ENCODE peak calls at places on chromosome 21, in four cellular contexts. K is transverse colon, G is OCI-LY7, J is body of pancreas. L is an unnamed sample.

GRCh38 chr21:23524685-23525084 is 2082.6 kb downstream of the MRPL39 start:
- DNase-seq in K (no peak), J (no peak), G (no peak), L (no peak)

GRCh38 chr21:46356494-46357334 is 32.8 kb downstream of the PCNT start:
- DNase-seq in J (no peak), G (peak), K (no peak), L (no peak)

GRCh38 chr21:19731251-19731650 is 1267.0 kb upstream of the NCAM2 start:
- DNase-seq in K (no peak), J (peak), G (no peak), L (no peak)

GRCh38 chr21:19547951-19548635 is 1144.5 kb upstream of the TMPRSS15 start:
- DNase-seq in J (no peak), G (no peak), K (no peak), L (no peak)

GRCh38 chr21:24969068-24969467 is 638.2 kb downstream of the MRPL39 start:
- DNase-seq in J (no peak), G (no peak), K (no peak), L (no peak)

GRCh38 chr21:35573472-35574389 is 486.6 kb downstream of the SETD4 start:
- DNase-seq in K (no peak), J (no peak), G (no peak), L (no peak)

GRCh38 chr21:29860346-29860745 is 79.5 kb downstream of the GRIK1 start:
- DNase-seq in J (no peak), K (no peak), G (no peak), L (no peak)

GRCh38 chr21:43864806-43865470 is at the start of gene AGPAT3:
- DNase-seq in G (peak), J (no peak), K (no peak), L (no peak)

GRCh38 chr21:20639026-20639425 is 359.2 kb upstream of the NCAM2 start:
- DNase-seq in G (no peak), K (no peak), J (no peak), L (peak)

GRCh38 chr21:34606051-34606450 is 8.9 kb downstream of the RCAN1 start:
- DNase-seq in G (no peak), K (no peak), J (no peak), L (no peak)

GRCh38 chr21:15004721-15005370 is 60.0 kb downstream of the NRIP1 start:
- DNase-seq in G (no peak), J (no peak), K (no peak), L (peak)

GRCh38 chr21:45479691-45480675 is 62.3 kb downstream of the SLC19A1 start:
- DNase-seq in J (no peak), G (no peak), K (no peak), L (no peak)

GRCh38 chr21:25039461-25040380 is 567.6 kb downstream of the MRPL39 start:
- DNase-seq in J (no peak), G (no peak), K (no peak), L (no peak)

GRCh38 chr21:19565587-19565986 is 1162.0 kb upstream of the TMPRSS15 start:
- DNase-seq in J (no peak), G (no peak), K (no peak), L (no peak)

GRCh38 chr21:21415741-21416140 is 417.5 kb downstream of the NCAM2 start:
- DNase-seq in J (no peak), K (no peak), G (no peak), L (no peak)

GRCh38 chr21:34688145-34688544 is 19.4 kb downstream of the CLIC6 start:
- DNase-seq in G (peak), K (no peak), J (no peak), L (peak)

GRCh38 chr21:16193758-16194606 is 464.2 kb downstream of the USP25 start:
- DNase-seq in K (peak), G (peak), J (peak), L (peak)

GRCh38 chr21:27505516-27505915 is 538.6 kb upstream of the ADAMTS5 start:
- DNase-seq in J (no peak), K (no peak), G (no peak), L (no peak)

GRCh38 chr21:46168238-46168637 is 12.9 kb upstream of the FTCD start:
- DNase-seq in G (no peak), J (no peak), K (no peak), L (no peak)

GRCh38 chr21:10521091-10521598 is at the start of gene TPTE:
- DNase-seq in J (no peak), K (no peak), G (no peak), L (no peak)

GRCh38 chr21:44890961-44891541 is 17.6 kb upstream of the PTTG1IP start:
- DNase-seq in J (no peak), G (no peak), K (no peak), L (no peak)

GRCh38 chr21:26909972-26910371 is 56.9 kb downstream of the ADAMTS5 start:
- DNase-seq in J (no peak), K (no peak), G (no peak), L (no peak)

DNA sequence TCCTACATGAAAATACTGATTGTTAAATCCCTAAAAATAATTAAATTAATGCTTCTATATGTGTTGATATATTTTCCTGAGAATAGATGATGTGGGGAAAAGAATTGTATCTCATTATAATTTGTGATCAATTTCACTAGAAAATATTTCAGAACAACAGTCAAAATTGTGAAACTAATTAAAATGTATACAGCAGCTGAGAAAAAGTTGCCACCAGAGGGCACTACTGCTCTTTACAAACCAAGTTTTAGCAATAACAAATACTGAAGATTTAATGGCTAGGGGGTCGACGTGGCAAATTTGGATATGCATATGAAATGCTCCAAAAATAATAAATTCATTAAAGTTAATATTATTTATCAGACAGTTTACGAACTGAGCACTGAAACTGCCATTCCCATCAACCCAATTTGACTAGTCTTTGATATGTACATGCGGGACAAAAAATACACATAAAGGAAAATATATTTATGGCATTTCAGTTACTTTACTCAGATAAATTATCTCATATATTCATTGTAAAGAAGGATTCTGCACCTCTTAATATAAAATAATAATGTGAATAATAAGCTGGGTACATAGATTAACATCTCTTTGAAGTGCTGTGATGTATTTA is 96.3 kb upstream of the TMPRSS15 start:
- DNase-seq in J (peak), K (peak), G (peak), L (peak)
- TF ChIP-seq CTCF in J (peak), K (peak), G (peak), L (peak)

GRCh38 chr21:38504056-38504455 is 5.8 kb upstream of the ERG start:
- DNase-seq in J (no peak), G (no peak), K (no peak), L (no peak)

GRCh38 chr21:38503588-38503987 is 5.3 kb upstream of the ERG start:
- DNase-seq in J (no peak), K (no peak), G (no peak), L (no peak)

GRCh38 chr21:38507374-38507942 is 9.2 kb upstream of the ERG start:
- DNase-seq in J (no peak), K (no peak), G (no peak), L (no peak)

GRCh38 chr21:38505654-38506523 is 7.6 kb upstream of the ERG start:
- DNase-seq in G (peak), K (no peak), J (peak), L (peak)

DNA sequence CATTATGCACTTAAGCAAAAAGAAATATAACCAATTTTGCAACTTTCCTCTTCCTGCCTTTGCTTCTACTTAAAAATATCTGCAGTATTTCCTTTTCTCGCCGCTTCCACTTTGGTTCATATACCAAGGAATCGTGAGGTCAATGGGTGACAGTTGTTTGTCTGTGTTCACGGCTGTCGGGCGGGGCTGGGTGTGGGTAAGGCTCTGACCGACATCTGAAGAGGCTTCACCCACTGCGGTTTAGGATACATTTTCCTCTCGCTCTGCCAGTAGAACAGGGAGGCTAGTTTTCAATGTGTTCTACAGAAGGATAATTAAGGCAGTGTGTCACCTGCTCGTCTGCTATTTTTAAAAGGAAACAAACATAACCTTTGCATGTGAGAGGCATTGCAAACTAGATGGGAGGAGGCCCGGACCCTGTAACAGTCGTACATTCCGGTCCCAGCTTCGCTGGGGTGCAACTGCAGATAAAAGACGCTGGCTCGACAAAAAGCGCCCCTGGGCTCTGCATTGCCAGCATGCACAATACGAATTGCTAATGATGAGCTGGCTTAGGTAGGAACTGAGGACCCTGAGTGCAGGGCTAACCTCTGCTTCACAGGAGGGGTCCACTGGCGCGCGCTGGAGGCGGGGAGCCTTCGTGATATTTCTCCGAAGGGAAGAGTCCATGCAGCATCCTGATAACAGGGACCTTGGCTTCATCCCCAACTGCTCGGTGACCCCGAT is 8.5 kb upstream of the ERG start:
- DNase-seq in K (peak), J (no peak), G (no peak), L (no peak)
- H3K4me3 ChIP-seq in K (no peak), J (no peak), G (no peak), L (no peak)

DNA sequence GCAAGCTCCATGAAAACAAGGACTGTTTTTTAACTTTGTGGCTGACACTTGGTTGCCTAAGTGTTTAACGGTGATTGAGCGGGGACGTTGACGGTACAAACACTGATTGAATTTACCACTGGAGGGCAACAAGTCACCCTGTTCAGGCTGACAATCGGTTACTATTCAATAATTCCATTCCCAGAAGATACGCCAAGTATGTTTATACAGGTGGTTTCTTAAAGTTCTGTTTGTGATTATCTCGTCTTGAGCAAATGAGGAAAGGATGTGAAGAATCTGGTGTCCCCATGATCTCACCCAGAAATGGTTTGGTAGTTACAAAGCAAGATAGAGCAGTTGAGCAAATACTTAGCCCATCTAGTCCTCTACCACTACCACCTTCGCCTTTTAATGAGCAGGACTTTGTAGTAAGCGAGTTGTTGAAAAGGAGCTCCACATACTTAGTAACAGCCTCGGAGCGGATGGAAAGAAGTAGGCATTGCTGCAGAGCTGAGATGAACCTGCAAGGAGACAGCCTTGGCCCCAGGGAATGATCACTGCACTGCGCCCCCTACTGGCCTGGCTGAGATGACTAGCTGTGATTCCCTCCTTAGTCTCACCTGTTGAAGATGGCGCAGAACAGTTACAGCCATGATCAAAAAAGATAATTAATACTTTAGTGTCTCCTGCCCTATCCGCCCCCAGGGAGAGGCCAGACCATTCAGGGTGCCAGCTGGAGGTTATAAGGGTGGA is 36.3 kb downstream of the IFNAR1 start:
- DNase-seq in G (peak), K (peak), J (peak), L (peak)
- TF ChIP-seq CTCF in G (peak), K (peak), J (peak), L (peak)

DNA sequence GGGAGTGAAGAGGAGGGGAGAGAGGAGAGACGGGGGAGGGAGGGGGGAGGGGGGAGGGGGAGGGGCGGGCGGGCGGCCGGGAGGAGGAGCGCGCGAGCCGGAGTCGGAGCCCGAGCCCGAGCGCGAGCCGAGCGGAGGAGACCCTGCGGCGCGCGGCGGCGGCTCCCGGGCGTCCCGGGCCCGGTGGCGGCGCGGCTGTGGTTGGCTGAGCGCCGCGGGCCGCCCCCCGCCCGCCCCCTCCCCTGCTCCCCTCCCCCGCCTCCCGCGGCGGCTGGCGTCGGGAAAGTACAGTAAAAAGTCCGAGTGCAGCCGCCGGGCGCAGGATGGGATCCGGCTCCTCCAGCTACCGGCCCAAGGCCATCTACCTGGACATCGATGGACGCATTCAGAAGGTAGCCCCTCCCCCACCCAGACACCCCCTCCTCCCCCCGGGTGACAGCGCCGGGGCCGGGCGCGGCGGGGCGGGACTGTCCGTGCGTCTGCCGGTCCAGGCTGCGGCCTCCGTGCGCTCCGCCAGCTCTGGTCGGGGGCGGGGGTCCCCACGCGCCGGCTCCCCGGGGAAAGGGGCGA is at the start of gene PDE9A:
- DNase-seq in K (peak), J (peak), G (peak), L (no peak)
- H3K4me3 ChIP-seq in K (peak), J (peak), G (peak), L (peak)

GRCh38 chr21:36747815-36748381 is 49.0 kb downstream of the SIM2 start:
- DNase-seq in G (no peak), K (peak), J (peak), L (no peak)
- TF ChIP-seq CTCF in G (no peak), K (no peak), J (no peak), L (peak)